ENCODE peak calls at places on chromosomes 13 and 19, in ten cellular contexts. E is activated CD4-positive, alpha-beta T cell treated with anti-CD3 and anti-CD28 coated beads for 1 hour; N is cardiac fibroblast; L is Daoy; C is NCI-H2029 treated with DMSO at 0.1 percent for 48 hours; Z is head of caudate nucleus; O is cardiac muscle cell; X is NCI-H1092 treated with DMSO at 0.1 percent for 48 hours; V is activated naive CD4-positive, alpha-beta T cell treated with Interleukin-2 at 50 U/mL for 16 hours; P is epithelial cell of esophagus. H is an unnamed sample.

GRCh38 chr19:35388277-35389054 is 17.6 kb downstream of the GPR42 start:
- DNase-seq in E (no peak), N (no peak), L (no peak), C (no peak), Z (no peak), O (no peak), X (no peak), V (no peak), P (no peak), H (no peak)

GRCh38 chr13:64855506-64855905 is 2374.6 kb downstream of the PCDH9 start:
- DNase-seq in E (no peak), N (peak), L (no peak), C (no peak), Z (no peak), O (peak), X (no peak), V (no peak), P (peak), H (no peak)

GRCh38 chr19:29086182-29086581 is 126.8 kb downstream of the UQCRFS1 start:
- DNase-seq in E (no peak), N (no peak), L (no peak), C (no peak), Z (no peak), O (no peak), X (no peak), V (no peak), P (no peak), H (no peak)

GRCh38 chr13:63435668-63436275 is 2020.1 kb upstream of the PCDH20 start:
- DNase-seq in E (no peak), N (peak), L (no peak), C (no peak), Z (no peak), O (peak), X (no peak), V (no peak), P (peak), H (no peak)

GRCh38 chr13:27666951-27667350 is 45.3 kb downstream of the POLR1D start:
- DNase-seq in E (no peak), N (no peak), L (no peak), C (no peak), Z (no peak), O (no peak), X (no peak), V (no peak), P (no peak), H (no peak)

GRCh38 chr19:46601318-46602224 is at the start of gene CALM3:
- DNase-seq in E (no peak), N (no peak), L (no peak), C (no peak), Z (no peak), O (no peak), X (no peak), V (no peak), P (no peak), H (no peak)

GRCh38 chr19:12885749-12886706 is 973 bp downstream of the KLF1 start:
- DNase-seq in E (no peak), N (peak), L (no peak), C (no peak), Z (no peak), O (no peak), X (no peak), V (no peak), P (no peak), H (peak)

GRCh38 chr13:97535619-97536018 is 101.7 kb downstream of the RAP2A start:
- DNase-seq in E (no peak), N (peak), L (peak), C (no peak), Z (no peak), O (peak), X (no peak), V (no peak), P (peak), H (no peak)

GRCh38 chr19:38737921-38738731 is 6.1 kb downstream of the CAPN12 start:
- DNase-seq in E (no peak), N (no peak), L (peak), C (no peak), Z (no peak), O (no peak), X (no peak), V (no peak), P (no peak), H (peak)

GRCh38 chr19:29539668-29540067 is 13.9 kb downstream of the VSTM2B start:
- DNase-seq in E (no peak), N (no peak), L (no peak), C (no peak), Z (no peak), O (no peak), X (no peak), V (no peak), P (no peak), H (peak)

GRCh38 chr19:53086949-53087348 is 16.3 kb downstream of the ZNF160 start:
- DNase-seq in E (no peak), N (peak), L (no peak), C (no peak), Z (peak), O (peak), X (no peak), V (no peak), P (peak), H (no peak)

GRCh38 chr13:68995972-68996670 is 1111.5 kb upstream of the ATXN8OS start:
- DNase-seq in E (no peak), N (no peak), L (no peak), C (no peak), Z (no peak), O (no peak), X (no peak), V (no peak), P (no peak), H (no peak)

GRCh38 chr19:41427647-41428480 is 690 bp upstream of the B3GNT8 start:
- DNase-seq in E (no peak), N (no peak), L (no peak), C (peak), Z (no peak), O (peak), X (peak), V (peak), P (peak), H (peak)

GRCh38 chr13:32323912-32324311 is 8.6 kb downstream of the BRCA2 start:
- DNase-seq in E (no peak), N (peak), L (no peak), C (no peak), Z (no peak), O (peak), X (no peak), V (no peak), P (peak), H (no peak)

GRCh38 chr19:51712461-51713081 is 11.2 kb downstream of the HAS1 start:
- DNase-seq in E (no peak), N (peak), L (peak), C (no peak), Z (no peak), O (peak), X (no peak), V (no peak), P (peak), H (peak)

GRCh38 chr13:33263976-33264619 is 21.5 kb downstream of the STARD13 start:
- DNase-seq in E (no peak), N (no peak), L (peak), C (no peak), Z (no peak), O (no peak), X (no peak), V (no peak), P (no peak), H (no peak)

H was measured in ELF-1.